ENCODE peak calls at places on chromosomes 13 and 19, in four cellular contexts. M is GM12878, H is K562, W is HepG2. Q is an unnamed sample.
A peak's percentile ranks its signal among the peaks of the same experiment; 100 is the strongest.

GRCh38 chr13:51916962-51917361 is 55.2 kb downstream of the CCDC70 start:
- DNase-seq in H (no peak), W (no peak), M (no peak), Q (no peak)

GRCh38 chr13:75492389-75492788 is 10.4 kb upstream of the TBC1D4 start:
- DNase-seq in H (no peak), M (no peak), W (no peak), Q (no peak)

GRCh38 chr13:110445183-110445582 is 116.3 kb downstream of the RAB20 start:
- DNase-seq in W (no peak), H (no peak), M (no peak), Q (no peak)

GRCh38 chr19:5316138-5316537 is 24.5 kb downstream of the PTPRS start:
- DNase-seq in W (no peak), H (no peak), M (no peak), Q (no peak)

GRCh38 chr19:31205887-31206518 is 143.2 kb downstream of the TSHZ3 start:
- DNase-seq in W (no peak), H (no peak), M (no peak), Q (no peak)

GRCh38 chr19:43784251-43784980 is 3.6 kb upstream of the KCNN4 start:
- DNase-seq in W (no peak), H (peak; percentile 87), M (no peak), Q (no peak)

GRCh38 chr13:98202026-98202425 is 25.0 kb upstream of the RNF113B start:
- DNase-seq in M (peak; percentile 17), H (no peak), W (peak; percentile 59), Q (no peak)

GRCh38 chr13:48853381-48854102 is 122.2 kb upstream of the FNDC3A start:
- DNase-seq in H (no peak), M (no peak), W (no peak), Q (no peak)

GRCh38 chr13:114027826-114028225 is 54.0 kb upstream of the C13orf46 start:
- DNase-seq in M (no peak), H (no peak), W (no peak), Q (no peak)

GRCh38 chr13:66563076-66563475 is 667.1 kb downstream of the PCDH9 start:
- DNase-seq in W (no peak), M (no peak), H (peak; percentile 1), Q (no peak)

GRCh38 chr19:40246292-40247073 is 20.0 kb upstream of the CCNP start:
- DNase-seq in H (no peak), M (no peak), W (no peak), Q (no peak)

GRCh38 chr13:50071399-50071798 is 56.2 kb downstream of the KCNRG start:
- DNase-seq in H (no peak), M (no peak), W (no peak), Q (no peak)

GRCh38 chr19:38392707-38393308 is 4.3 kb downstream of the SPRED3 start:
- DNase-seq in M (no peak), H (peak; percentile 76), W (peak; percentile 58), Q (no peak)

GRCh38 chr19:42024622-42025111 is 30.6 kb upstream of the ATP1A3 start:
- DNase-seq in H (no peak), M (no peak), W (no peak), Q (no peak)

GRCh38 chr13:51523082-51523518 is 61.2 kb upstream of the WDFY2 start:
- DNase-seq in W (peak; percentile 53), M (no peak), H (no peak), Q (no peak)

GRCh38 chr13:112961457-112962369 is 7.3 kb upstream of the MCF2L start:
- DNase-seq in W (no peak), H (no peak), M (no peak), Q (no peak)

GRCh38 chr13:20161275-20161950 is 561 bp upstream of the GJA3 start:
- DNase-seq in H (no peak), M (no peak), W (no peak), Q (no peak)

GRCh38 chr13:46389985-46390384 is 2.9 kb upstream of the RUBCNL start:
- DNase-seq in H (no peak), M (peak; percentile 79), W (peak; percentile 31), Q (no peak)

GRCh38 chr19:51698296-51698695 is 5.2 kb downstream of the SPACA6 start:
- DNase-seq in M (no peak), H (no peak), W (no peak), Q (no peak)

GRCh38 chr13:98813993-98814392 is 61.5 kb upstream of the SLC15A1 start:
- DNase-seq in W (no peak), H (no peak), M (no peak), Q (peak; percentile 27)

GRCh38 chr19:39951686-39952085 is 17.3 kb upstream of the FCGBP start:
- DNase-seq in H (no peak), M (no peak), W (no peak), Q (no peak)

GRCh38 chr19:28316464-28316863 is 896.5 kb downstream of the UQCRFS1 start:
- DNase-seq in M (no peak), H (no peak), W (no peak), Q (no peak)

GRCh38 chr19:18629166-18630088 is 7.4 kb upstream of the KLHL26 start:
- DNase-seq in W (no peak), M (no peak), H (no peak), Q (no peak)

GRCh38 chr19:54576411-54576976 is 2.9 kb downstream of the LILRA2 start:
- DNase-seq in M (no peak), W (no peak), H (no peak), Q (no peak)

DNA sequence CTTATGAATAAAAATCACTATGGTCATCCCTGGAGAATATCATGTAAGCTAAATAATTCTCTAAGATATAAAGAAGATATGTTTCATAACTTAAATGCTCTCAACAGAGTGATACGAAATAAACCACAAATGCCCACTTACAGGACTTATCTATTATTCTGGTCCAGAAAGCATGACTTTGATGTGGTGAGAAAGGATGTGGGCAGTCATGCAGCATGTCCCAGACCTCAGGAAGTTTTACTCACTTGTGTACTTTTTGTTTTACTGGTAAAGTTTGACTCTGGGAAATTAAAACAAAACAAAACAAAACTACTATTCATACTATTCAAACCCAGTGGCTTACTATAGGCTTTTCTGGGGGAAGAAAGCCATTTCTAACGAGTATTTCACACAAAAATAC is 483.2 kb upstream of the SLITRK6 start:
- DNase-seq in M (peak; percentile 20), W (no peak), H (no peak), Q (no peak)
- TF ChIP-seq BHLHE40 in M (peak; percentile 25), W (no peak), H (no peak), Q (no peak)

DNA sequence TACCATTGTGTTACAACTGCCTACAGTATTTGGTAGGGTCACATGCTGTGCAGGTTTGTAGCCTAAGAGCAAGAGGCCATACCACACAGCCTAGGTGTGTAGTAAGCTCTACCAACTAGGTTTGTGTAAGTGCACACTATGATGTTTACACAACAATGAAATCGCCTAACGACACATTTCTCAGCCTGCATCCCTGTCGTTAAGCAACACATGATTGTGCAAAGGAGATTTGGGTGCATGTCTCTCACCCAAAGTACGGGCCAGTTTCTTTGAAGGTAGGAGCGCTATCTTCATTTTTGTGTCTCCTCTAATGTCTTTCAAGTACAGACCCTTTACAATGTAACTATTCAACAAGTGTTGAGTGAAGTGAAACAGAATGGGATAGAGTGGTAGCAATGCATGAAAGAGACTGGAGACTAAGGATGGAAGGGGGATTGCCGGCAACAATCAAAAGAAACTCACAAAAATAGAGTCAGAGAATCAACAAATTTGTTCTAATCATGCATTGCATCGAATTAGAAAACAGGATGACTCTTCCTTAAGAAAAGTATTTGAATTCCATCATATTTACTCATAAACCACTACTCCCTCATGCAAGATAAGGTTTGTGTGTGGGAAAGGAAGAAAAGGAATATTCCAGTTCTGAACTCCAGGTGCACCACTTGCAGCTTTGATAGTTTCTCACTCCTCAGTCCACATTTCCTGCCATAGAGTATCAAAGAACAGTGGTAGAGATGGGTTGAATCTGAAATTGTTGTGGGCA is 60.2 kb upstream of the TNFRSF19 start:
- DNase-seq in M (no peak), W (no peak), H (no peak), Q (no peak)
- TF ChIP-seq FOXK2 in M (no peak), W (no peak), H (no peak), Q (no peak)

GRCh38 chr19:33779849-33780248 is 16.8 kb upstream of the KCTD15 start:
- DNase-seq in H (no peak), M (no peak), W (no peak), Q (no peak)

GRCh38 chr19:33777351-33777750 is 19.3 kb upstream of the KCTD15 start:
- DNase-seq in H (no peak), M (no peak), W (no peak), Q (no peak)

GRCh38 chr19:33777753-33778088 is 18.9 kb upstream of the KCTD15 start:
- DNase-seq in W (no peak), M (no peak), H (no peak), Q (no peak)

GRCh38 chr19:33780251-33780650 is 16.4 kb upstream of the KCTD15 start:
- DNase-seq in H (no peak), M (no peak), W (no peak), Q (no peak)

DNA sequence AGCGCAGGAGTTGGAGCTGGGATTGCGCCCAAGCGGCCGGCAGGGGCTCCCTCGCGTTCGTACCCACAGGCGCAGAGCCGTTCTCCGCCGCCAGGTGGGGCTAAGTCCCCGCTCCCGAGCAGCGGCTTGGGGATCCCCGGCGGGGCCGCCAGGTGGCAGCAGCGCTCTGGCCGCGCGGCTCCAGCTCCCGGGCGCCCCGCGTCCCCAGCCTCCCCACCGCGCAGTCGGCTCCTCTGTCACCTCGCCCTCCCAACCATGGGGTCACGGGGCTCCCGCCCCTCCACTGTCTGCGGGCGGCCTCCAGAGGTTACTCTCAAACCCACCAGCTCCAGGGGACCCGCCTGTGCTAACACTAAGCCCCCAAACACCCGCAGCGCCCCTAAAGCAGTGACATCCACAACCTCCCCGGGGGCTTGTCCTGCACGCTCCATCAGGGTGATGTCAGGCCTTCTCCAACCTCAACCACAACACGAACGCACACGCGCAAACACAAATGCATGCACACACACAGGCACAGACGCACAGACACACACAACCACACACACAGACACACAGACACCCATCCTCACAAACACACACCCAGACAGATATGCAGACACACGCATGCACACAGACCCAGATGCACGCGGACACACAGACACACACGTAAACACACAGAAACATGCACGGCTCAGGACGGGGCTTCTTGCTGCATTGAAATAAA is 18.4 kb upstream of the KCTD15 start:
- DNase-seq in W (peak; percentile 54), H (peak; percentile 92), M (peak; percentile 4), Q (peak; percentile 96)
- TF ChIP-seq TARDBP in W (no peak), H (peak; percentile 23), M (no peak), Q (no peak)

GRCh38 chr19:46017095-46017429 is 5.8 kb downstream of the PGLYRP1 start:
- DNase-seq in M (no peak), W (no peak), H (no peak), Q (no peak)

GRCh38 chr19:46015080-46015960 is 7.5 kb downstream of the PGLYRP1 start:
- DNase-seq in M (no peak), H (peak; percentile 66), W (no peak), Q (peak; percentile 29)

GRCh38 chr19:46014534-46014933 is 8.3 kb downstream of the PGLYRP1 start:
- DNase-seq in W (no peak), H (no peak), M (no peak), Q (no peak)

GRCh38 chr19:46016426-46017094 is 6.3 kb downstream of the PGLYRP1 start:
- DNase-seq in H (peak; percentile 93), W (peak; percentile 43), M (peak; percentile 11), Q (peak; percentile 92)

DNA sequence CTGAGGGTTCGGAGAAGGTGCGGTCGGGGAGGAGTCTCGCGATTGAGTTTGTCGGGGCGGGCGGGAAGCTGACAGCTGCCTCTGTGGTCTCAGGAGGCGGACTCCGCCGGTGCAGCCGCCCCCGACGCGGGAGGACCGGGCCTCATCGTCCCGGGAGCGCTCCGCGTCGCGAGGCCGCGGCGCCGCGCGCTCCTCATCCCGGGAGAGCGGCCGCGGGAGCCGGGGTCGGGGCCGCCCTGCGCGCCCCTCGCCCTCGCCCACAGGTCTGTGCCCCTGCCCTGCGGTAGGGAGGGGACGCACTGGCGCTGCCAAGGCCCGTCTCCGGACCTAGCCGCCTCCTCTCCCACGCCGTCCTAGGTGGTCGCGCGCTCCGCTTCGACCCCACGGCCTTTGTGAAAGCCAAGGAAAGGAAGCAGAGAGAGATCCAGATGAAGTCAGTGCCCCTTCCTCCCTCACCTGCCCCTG is 6.9 kb downstream of the PGLYRP1 start:
- DNase-seq in W (no peak), H (no peak), M (no peak), Q (no peak)
- TF ChIP-seq BHLHE40 in W (no peak), H (no peak), M (no peak), Q (no peak)

Q was measured in HEK293T.